ENCODE peak calls at places on chromosomes 11 and 22, in six cellular contexts. G is T1000; H is DMS 273 treated with DMSO at 0.1 percent for 48 hours; J is stimulated activated CD4-positive, alpha-beta T cell treated with anti-CD3 and anti-CD28 coated beads, Interleukin-1b, Interleukin-23, amount 100 ng/mL, for 1 hour; A is NCI-H1930; I is astrocyte of the spinal cord. Q is an unnamed sample.

GRCh38 chr11:134033696-134034491 is 35.0 kb upstream of the JAM3 start:
- DNase-seq in G (peak; percentile 37), H (peak; percentile 85), J (no peak), A (no peak), I (peak; percentile 82), Q (peak; percentile 61)

GRCh38 chr22:20268289-20268349 is at the start of gene RTN4R:
- DNase-seq in G (no peak), H (no peak), J (no peak), A (no peak), I (no peak), Q (no peak)

GRCh38 chr11:114400974-114401223 is 433 bp downstream of the RBM7 start:
- DNase-seq in G (no peak), H (no peak), J (no peak), A (peak; percentile 22), I (no peak), Q (no peak)

GRCh38 chr11:115217726-115218311 is 286.4 kb downstream of the CADM1 start:
- DNase-seq in G (no peak), H (no peak), J (no peak), A (no peak), I (no peak), Q (no peak)

GRCh38 chr11:13884159-13884799 is 78.2 kb upstream of the SPON1 start:
- DNase-seq in G (no peak), H (no peak), J (no peak), A (no peak), I (peak; percentile 21), Q (peak; percentile 3)

GRCh38 chr22:28279888-28280287 is 360.8 kb upstream of the PITPNB start:
- DNase-seq in G (no peak), H (no peak), J (no peak), A (no peak), I (no peak), Q (no peak)

GRCh38 chr11:71977090-71977489 is 21.6 kb upstream of the IL18BP start:
- DNase-seq in G (no peak), H (no peak), J (no peak), A (no peak), I (no peak), Q (no peak)

GRCh38 chr11:19216709-19217374 is 15.1 kb upstream of the CSRP3 start:
- DNase-seq in G (no peak), H (no peak), J (no peak), A (no peak), I (no peak), Q (no peak)

GRCh38 chr11:66150140-66150539 is 80.1 kb downstream of the PACS1 start:
- DNase-seq in G (no peak), H (no peak), J (no peak), A (no peak), I (no peak), Q (no peak)

GRCh38 chr11:76159983-76160661 is 46.2 kb downstream of the WNT11 start:
- DNase-seq in G (no peak), H (no peak), J (no peak), A (no peak), I (no peak), Q (no peak)

GRCh38 chr22:33544707-33545106 is 375.6 kb downstream of the LARGE1 start:
- DNase-seq in G (no peak), H (no peak), J (no peak), A (no peak), I (no peak), Q (no peak)

GRCh38 chr11:128251140-128251539 is 336.2 kb downstream of the ETS1 start:
- DNase-seq in G (no peak), H (no peak), J (no peak), A (no peak), I (peak; percentile 17), Q (no peak)

GRCh38 chr11:44659641-44660040 is 67.1 kb upstream of the TSPAN18 start:
- DNase-seq in G (no peak), H (no peak), J (no peak), A (no peak), I (no peak), Q (no peak)

GRCh38 chr11:128282053-128282452 is 305.3 kb downstream of the ETS1 start:
- DNase-seq in G (no peak), H (no peak), J (no peak), A (no peak), I (no peak), Q (no peak)

GRCh38 chr11:65382804-65383368 is 440 bp upstream of the SLC25A45 start:
- DNase-seq in G (no peak), H (no peak), J (no peak), A (no peak), I (no peak), Q (no peak)

GRCh38 chr22:32052259-32052658 is 9.2 kb downstream of the SLC5A1 start:
- DNase-seq in G (no peak), H (no peak), J (no peak), A (no peak), I (no peak), Q (no peak)

GRCh38 chr11:111081021-111081511 is 164.5 kb upstream of the POU2AF2 start:
- DNase-seq in G (no peak), H (no peak), J (no peak), A (no peak), I (peak; percentile 21), Q (no peak)